ENCODE peak calls at places on chromosomes 3 and 15, in eight cellular contexts. One of them, this sample, is unnamed. For H3K27me3 and H3K4me1, the result is how much of the 10 kb centered on the place peaks cover.

GRCh38 chr3:64505419-64505818 is 182.4 kb downstream of the ADAMTS9 start:
- DNase-seq in heart left ventricle: no peak
- DNase-seq in transverse colon: no peak
- DNase-seq in uterus: no peak
- DNase-seq in IMR-90: no peak
- DNase-seq in body of pancreas: no peak
- DNase-seq in esophagus squamous epithelium: no peak
- DNase-seq in breast epithelium: no peak
- DNase-seq in this sample: no peak

GRCh38 chr3:87088366-87088983 is 97.5 kb upstream of the VGLL3 start:
- DNase-seq in heart left ventricle: peak
- DNase-seq in transverse colon: no peak
- DNase-seq in uterus: peak
- DNase-seq in IMR-90: no peak
- DNase-seq in body of pancreas: no peak
- DNase-seq in esophagus squamous epithelium: no peak
- DNase-seq in breast epithelium: no peak
- DNase-seq in this sample: no peak

GRCh38 chr15:73927476-73928240 is 1.4 kb downstream of the LOXL1 start:
- DNase-seq in heart left ventricle: peak
- DNase-seq in transverse colon: peak
- DNase-seq in uterus: peak
- DNase-seq in IMR-90: peak
- DNase-seq in body of pancreas: peak
- DNase-seq in esophagus squamous epithelium: no peak
- DNase-seq in breast epithelium: peak
- DNase-seq in this sample: peak

GRCh38 chr3:127002195-127003174 is 19.6 kb downstream of the PLXNA1 start:
- DNase-seq in heart left ventricle: peak
- DNase-seq in transverse colon: peak
- DNase-seq in uterus: peak
- DNase-seq in IMR-90: peak
- DNase-seq in body of pancreas: peak
- DNase-seq in esophagus squamous epithelium: no peak
- DNase-seq in breast epithelium: peak
- DNase-seq in this sample: peak

GRCh38 chr3:53816430-53816829 is 29.8 kb downstream of the CHDH start:
- DNase-seq in heart left ventricle: no peak
- DNase-seq in transverse colon: no peak
- DNase-seq in uterus: no peak
- DNase-seq in IMR-90: no peak
- DNase-seq in body of pancreas: no peak
- DNase-seq in esophagus squamous epithelium: no peak
- DNase-seq in breast epithelium: no peak
- DNase-seq in this sample: peak

GRCh38 chr15:51629612-51630011 is 7.0 kb upstream of the DMXL2 start:
- DNase-seq in heart left ventricle: no peak
- DNase-seq in transverse colon: no peak
- DNase-seq in uterus: no peak
- DNase-seq in IMR-90: no peak
- DNase-seq in body of pancreas: no peak
- DNase-seq in esophagus squamous epithelium: no peak
- DNase-seq in breast epithelium: no peak
- DNase-seq in this sample: no peak

GRCh38 chr3:29181149-29181780 is 99.6 kb upstream of the RBMS3 start:
- DNase-seq in heart left ventricle: no peak
- DNase-seq in transverse colon: no peak
- DNase-seq in uterus: no peak
- DNase-seq in IMR-90: no peak
- DNase-seq in body of pancreas: no peak
- DNase-seq in esophagus squamous epithelium: no peak
- DNase-seq in breast epithelium: no peak
- DNase-seq in this sample: no peak

GRCh38 chr3:44396200-44397171 is 57.9 kb downstream of the TCAIM start:
- DNase-seq in heart left ventricle: no peak
- DNase-seq in transverse colon: no peak
- DNase-seq in uterus: no peak
- DNase-seq in IMR-90: no peak
- DNase-seq in body of pancreas: no peak
- DNase-seq in esophagus squamous epithelium: no peak
- DNase-seq in breast epithelium: no peak
- DNase-seq in this sample: no peak

GRCh38 chr3:194134231-194134756 is 1.7 kb upstream of the HES1 start:
- DNase-seq in heart left ventricle: peak
- DNase-seq in transverse colon: peak
- DNase-seq in uterus: no peak
- DNase-seq in IMR-90: no peak
- DNase-seq in body of pancreas: no peak
- DNase-seq in esophagus squamous epithelium: no peak
- DNase-seq in breast epithelium: peak
- DNase-seq in this sample: peak

GRCh38 chr15:85706779-85707518 is 87.8 kb downstream of the KLHL25 start:
- DNase-seq in heart left ventricle: peak
- DNase-seq in transverse colon: peak
- DNase-seq in uterus: peak
- DNase-seq in IMR-90: peak
- DNase-seq in body of pancreas: no peak
- DNase-seq in esophagus squamous epithelium: no peak
- DNase-seq in breast epithelium: no peak
- DNase-seq in this sample: peak

DNA sequence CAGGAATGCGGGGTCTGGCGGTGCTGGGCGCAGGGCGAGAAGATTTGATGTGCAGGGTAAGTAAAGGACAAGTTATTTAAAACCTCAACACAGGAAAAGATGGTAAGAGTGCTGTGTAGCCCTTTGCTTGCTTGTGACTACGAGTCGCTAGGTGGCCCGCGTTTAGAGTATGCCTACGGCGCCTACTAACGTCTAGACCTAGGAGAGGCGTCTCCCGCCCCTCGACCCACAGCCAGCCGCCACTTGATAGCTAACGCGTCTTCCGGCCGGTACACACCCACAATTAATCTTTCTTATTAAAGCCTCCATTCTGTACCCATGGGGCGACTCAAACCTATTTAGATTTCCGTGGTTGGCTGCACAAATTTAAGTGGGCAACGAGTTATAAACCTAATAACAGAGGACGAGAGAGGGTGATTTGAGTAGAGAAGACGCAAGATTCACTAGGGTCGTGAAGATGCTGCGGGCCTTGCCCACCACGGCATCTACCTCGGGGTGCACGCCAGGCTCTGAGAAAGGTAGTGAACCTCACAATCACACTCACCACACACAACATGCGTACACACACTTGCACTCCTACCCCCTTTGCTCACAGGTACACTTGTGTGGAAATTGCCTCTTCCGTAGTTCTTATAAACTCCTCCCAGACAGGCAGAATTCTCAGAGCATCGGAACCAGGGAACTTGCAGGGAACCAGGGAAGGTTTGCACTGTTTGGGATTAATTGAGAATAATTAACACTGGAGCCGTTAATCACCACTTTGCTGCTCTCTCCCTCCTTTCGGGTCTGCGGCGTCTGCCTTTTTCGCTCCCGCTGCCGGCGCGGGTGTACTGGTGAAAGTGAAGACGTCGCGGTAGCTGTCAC is 12.1 kb downstream of the SOX2 start:
- DNase-seq in heart left ventricle: no peak
- DNase-seq in transverse colon: no peak
- DNase-seq in uterus: no peak
- DNase-seq in IMR-90: no peak
- DNase-seq in body of pancreas: no peak
- DNase-seq in esophagus squamous epithelium: no peak
- DNase-seq in breast epithelium: no peak
- DNase-seq in this sample: no peak
- H3K27me3 ChIP-seq in heart left ventricle: half or more
- H3K27me3 ChIP-seq in transverse colon: half or more
- H3K27me3 ChIP-seq in uterus: under half
- H3K27me3 ChIP-seq in IMR-90: half or more
- H3K27me3 ChIP-seq in body of pancreas: half or more
- H3K27me3 ChIP-seq in esophagus squamous epithelium: under half
- H3K27me3 ChIP-seq in breast epithelium: under half
- H3K27me3 ChIP-seq in this sample: under half

GRCh38 chr3:19474169-19474568 is 325.9 kb downstream of the KCNH8 start:
- DNase-seq in heart left ventricle: no peak
- DNase-seq in transverse colon: no peak
- DNase-seq in uterus: no peak
- DNase-seq in IMR-90: no peak
- DNase-seq in body of pancreas: no peak
- DNase-seq in esophagus squamous epithelium: no peak
- DNase-seq in breast epithelium: no peak
- DNase-seq in this sample: no peak
- TF ChIP-seq POLR2A in heart left ventricle: no peak
- TF ChIP-seq POLR2A in transverse colon: no peak
- TF ChIP-seq POLR2A in uterus: no peak
- TF ChIP-seq POLR2A in IMR-90: no peak
- TF ChIP-seq POLR2A in body of pancreas: no peak
- TF ChIP-seq POLR2A in esophagus squamous epithelium: no peak
- TF ChIP-seq POLR2A in breast epithelium: no peak
- TF ChIP-seq POLR2A in this sample: no peak

GRCh38 chr3:124636101-124636862 is 94.0 kb upstream of the UMPS start:
- DNase-seq in heart left ventricle: no peak
- DNase-seq in transverse colon: no peak
- DNase-seq in uterus: no peak
- DNase-seq in IMR-90: no peak
- DNase-seq in body of pancreas: no peak
- DNase-seq in esophagus squamous epithelium: no peak
- DNase-seq in breast epithelium: no peak
- DNase-seq in this sample: no peak

GRCh38 chr3:124634210-124635168 is 95.8 kb upstream of the UMPS start:
- DNase-seq in heart left ventricle: no peak
- DNase-seq in transverse colon: peak
- DNase-seq in uterus: no peak
- DNase-seq in IMR-90: no peak
- DNase-seq in body of pancreas: no peak
- DNase-seq in esophagus squamous epithelium: no peak
- DNase-seq in breast epithelium: no peak
- DNase-seq in this sample: no peak

GRCh38 chr3:124639406-124640237 is 90.6 kb upstream of the UMPS start:
- DNase-seq in heart left ventricle: no peak
- DNase-seq in transverse colon: no peak
- DNase-seq in uterus: no peak
- DNase-seq in IMR-90: no peak
- DNase-seq in body of pancreas: no peak
- DNase-seq in esophagus squamous epithelium: no peak
- DNase-seq in breast epithelium: no peak
- DNase-seq in this sample: no peak

GRCh38 chr3:124635169-124635539 is 95.1 kb upstream of the UMPS start:
- DNase-seq in heart left ventricle: no peak
- DNase-seq in transverse colon: no peak
- DNase-seq in uterus: no peak
- DNase-seq in IMR-90: no peak
- DNase-seq in body of pancreas: no peak
- DNase-seq in esophagus squamous epithelium: no peak
- DNase-seq in breast epithelium: no peak
- DNase-seq in this sample: no peak

DNA sequence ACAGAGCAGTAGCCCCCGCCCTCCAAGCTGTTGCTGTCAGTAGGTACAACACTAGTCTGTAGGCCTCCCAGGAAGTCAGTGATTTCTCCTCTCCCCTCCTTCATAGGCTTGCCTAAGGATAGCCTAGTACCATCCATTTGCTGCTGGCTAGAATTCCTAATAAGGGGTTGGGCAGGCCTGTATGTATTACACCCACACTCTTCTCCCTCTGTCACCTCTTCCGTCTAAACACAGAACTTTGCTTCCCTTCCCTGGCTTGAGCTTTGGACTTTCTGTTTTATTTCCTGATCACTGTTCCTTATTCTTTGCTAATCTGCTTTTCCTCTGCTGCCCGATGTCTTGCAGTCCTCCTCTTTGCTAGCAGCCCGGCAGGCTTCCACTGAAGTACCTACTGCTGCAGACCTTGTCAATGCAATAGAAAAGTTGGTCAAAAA is 93.4 kb upstream of the UMPS start:
- DNase-seq in heart left ventricle: no peak
- DNase-seq in transverse colon: peak
- DNase-seq in uterus: no peak
- DNase-seq in IMR-90: no peak
- DNase-seq in body of pancreas: no peak
- DNase-seq in esophagus squamous epithelium: no peak
- DNase-seq in breast epithelium: no peak
- DNase-seq in this sample: no peak
- H3K4me1 ChIP-seq in heart left ventricle: under half
- H3K4me1 ChIP-seq in transverse colon: under half
- H3K4me1 ChIP-seq in uterus: under half
- H3K4me1 ChIP-seq in IMR-90: under half
- H3K4me1 ChIP-seq in body of pancreas: under half
- H3K4me1 ChIP-seq in esophagus squamous epithelium: under half
- H3K4me1 ChIP-seq in breast epithelium: under half
- H3K4me1 ChIP-seq in this sample: under half

DNA sequence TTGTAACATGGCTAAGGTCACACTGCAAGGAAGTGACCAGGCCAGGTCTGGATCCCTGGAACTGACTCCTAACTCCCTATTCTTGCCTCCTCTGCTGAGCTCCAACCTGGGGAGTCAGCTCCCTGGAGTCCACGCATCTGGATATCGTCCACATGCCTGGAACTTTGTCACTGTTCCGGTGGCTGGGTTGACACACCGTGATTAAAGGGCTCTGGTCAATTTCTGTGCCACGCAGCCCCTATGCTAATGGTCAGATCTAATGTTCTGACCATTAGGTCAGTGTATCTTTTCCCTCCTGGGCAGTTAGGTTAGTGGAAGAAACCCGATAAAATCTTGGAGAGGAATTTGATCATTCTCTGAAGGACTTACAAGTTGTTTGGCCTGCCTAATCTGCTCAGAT is 1.6 kb upstream of the TPM1 start:
- DNase-seq in heart left ventricle: no peak
- DNase-seq in transverse colon: no peak
- DNase-seq in uterus: no peak
- DNase-seq in IMR-90: no peak
- DNase-seq in body of pancreas: peak
- DNase-seq in esophagus squamous epithelium: no peak
- DNase-seq in breast epithelium: no peak
- DNase-seq in this sample: no peak
- H3K27me3 ChIP-seq in heart left ventricle: under half
- H3K27me3 ChIP-seq in transverse colon: under half
- H3K27me3 ChIP-seq in uterus: under half
- H3K27me3 ChIP-seq in IMR-90: under half
- H3K27me3 ChIP-seq in body of pancreas: under half
- H3K27me3 ChIP-seq in esophagus squamous epithelium: under half
- H3K27me3 ChIP-seq in breast epithelium: under half
- H3K27me3 ChIP-seq in this sample: under half